ENCODE peak calls at places on chromosomes 5 and 9, in ten cellular contexts. S is type B pancreatic cell; F is kidney; L is activated CD8-positive, alpha-beta memory T cell treated with anti-CD3 and anti-CD28 coated beads for 48 hours; C is left colon; V is skeletal muscle cell; D is NCI-H2081; G is RPMI7951; M is Peyer's patch; K is anterior cingulate cortex. Y is an unnamed sample.

GRCh38 chr5:78417026-78417425 is 56.6 kb downstream of the SCAMP1 start:
- DNase-seq in D (no peak), F (no peak), L (no peak), C (no peak), G (no peak), S (no peak), M (no peak), K (no peak), V (no peak), Y (no peak)

GRCh38 chr9:76336027-76336426 is 58.2 kb downstream of the RFK start:
- DNase-seq in M (no peak), C (no peak), F (no peak), D (no peak), L (no peak), V (no peak), K (no peak), S (no peak), G (no peak), Y (no peak)

GRCh38 chr9:33404782-33405362 is 2.5 kb upstream of the AQP7 start:
- DNase-seq in S (no peak), G (no peak), K (no peak), D (no peak), C (no peak), M (no peak), F (no peak), L (no peak), V (no peak), Y (no peak)

GRCh38 chr5:39760385-39761198 is 335.8 kb upstream of the DAB2 start:
- DNase-seq in V (peak), M (no peak), D (no peak), G (peak), S (no peak), F (no peak), L (no peak), K (no peak), C (no peak), Y (peak)

GRCh38 chr5:28523887-28524637 is 1485.7 kb upstream of the CDH9 start:
- DNase-seq in F (no peak), L (no peak), C (no peak), V (peak), S (no peak), K (no peak), G (peak), D (no peak), M (no peak), Y (no peak)

GRCh38 chr5:11013793-11014192 is 252.8 kb upstream of the DAP start:
- DNase-seq in M (no peak), V (no peak), K (no peak), F (no peak), D (no peak), C (no peak), S (no peak), L (no peak), G (no peak), Y (no peak)

GRCh38 chr5:112917453-112918005 is 4.5 kb downstream of the REEP5 start:
- DNase-seq in G (no peak), C (no peak), L (no peak), F (no peak), S (no peak), D (no peak), M (no peak), K (no peak), V (no peak), Y (no peak)

GRCh38 chr9:96136992-96137665 is 164.8 kb downstream of the HSD17B3 start:
- DNase-seq in C (peak), V (no peak), F (peak), D (no peak), M (peak), K (peak), S (no peak), L (no peak), G (peak), Y (peak)

GRCh38 chr5:127206320-127207113 is 84.1 kb upstream of the MEGF10 start:
- DNase-seq in G (peak), D (peak), V (peak), S (no peak), K (no peak), M (no peak), C (no peak), L (no peak), F (no peak), Y (no peak)

GRCh38 chr9:84343111-84343521 is 2.6 kb upstream of the SLC28A3 start:
- DNase-seq in D (no peak), G (peak), S (no peak), V (no peak), K (no peak), C (no peak), F (no peak), M (no peak), L (no peak), Y (no peak)

GRCh38 chr5:172403191-172403794 is 51.0 kb downstream of the SH3PXD2B start:
- DNase-seq in C (peak), M (peak), G (no peak), F (peak), L (no peak), K (peak), S (no peak), D (no peak), V (peak), Y (no peak)

GRCh38 chr5:168778536-168778935 is 199.4 kb upstream of the PANK3 start:
- DNase-seq in V (no peak), G (no peak), K (no peak), D (no peak), S (no peak), L (no peak), F (no peak), C (no peak), M (no peak), Y (no peak)

GRCh38 chr5:132420706-132421272 is 51.3 kb downstream of the SLC22A5 start:
- DNase-seq in K (no peak), G (peak), F (no peak), D (no peak), V (no peak), C (no peak), S (no peak), M (peak), L (no peak), Y (no peak)

Y was measured in mucosa of descending colon.